ENCODE peak calls at places on chromosome 1, in seven cellular contexts. T, X, J, L, K, B and O are unnamed samples.

GRCh38 chr1:18976096-18976495 is 19.6 kb upstream of the IFFO2 start:
- DNase-seq in T (no peak), X (peak), J (no peak), L (no peak), K (no peak), B (no peak), O (no peak)

GRCh38 chr1:214974002-214974401 is 108.5 kb upstream of the KCNK2 start:
- DNase-seq in T (no peak), X (no peak), J (no peak), L (no peak), K (no peak), B (no peak), O (no peak)

GRCh38 chr1:175713386-175713785 is 30.0 kb downstream of the TNR start:
- DNase-seq in T (no peak), X (no peak), J (no peak), L (no peak), K (no peak), B (no peak), O (no peak)

GRCh38 chr1:111483166-111483565 is 9.4 kb downstream of the C1orf162 start:
- DNase-seq in T (no peak), X (no peak), J (no peak), L (no peak), K (peak), B (no peak), O (peak)

GRCh38 chr1:69671363-69672010 is 103.8 kb downstream of the LRRC7 start:
- DNase-seq in T (no peak), X (no peak), J (peak), L (peak), K (no peak), B (no peak), O (peak)

GRCh38 chr1:174839211-174839610 is 160.5 kb upstream of the CACYBP start:
- DNase-seq in T (no peak), X (no peak), J (no peak), L (no peak), K (no peak), B (no peak), O (no peak)

GRCh38 chr1:15958788-15959187 is 17.1 kb downstream of the ZBTB17 start:
- DNase-seq in T (no peak), X (peak), J (peak), L (no peak), K (no peak), B (no peak), O (peak)

GRCh38 chr1:155706101-155706619 is 17.3 kb downstream of the DAP3 start:
- DNase-seq in T (no peak), X (no peak), J (no peak), L (peak), K (peak), B (no peak), O (peak)

GRCh38 chr1:157880621-157881020 is 39.0 kb upstream of the CD5L start:
- DNase-seq in T (no peak), X (no peak), J (no peak), L (no peak), K (no peak), B (no peak), O (no peak)

GRCh38 chr1:24142546-24143431 is at the start of gene IL22RA1:
- DNase-seq in T (no peak), X (peak), J (no peak), L (peak), K (no peak), B (no peak), O (peak)

GRCh38 chr1:238677567-238677966 is 708.8 kb upstream of the CHRM3 start:
- DNase-seq in T (no peak), X (no peak), J (no peak), L (peak), K (peak), B (no peak), O (peak)

GRCh38 chr1:3026124-3026523 is 4.9 kb downstream of the ACTRT2 start:
- DNase-seq in T (no peak), X (no peak), J (no peak), L (no peak), K (no peak), B (no peak), O (no peak)

GRCh38 chr1:3028531-3029282 is 7.4 kb downstream of the ACTRT2 start:
- DNase-seq in T (no peak), X (peak), J (peak), L (no peak), K (no peak), B (no peak), O (no peak)

GRCh38 chr1:3024588-3024987 is 3.3 kb downstream of the ACTRT2 start:
- DNase-seq in T (no peak), X (no peak), J (no peak), L (no peak), K (no peak), B (no peak), O (no peak)

GRCh38 chr1:3027611-3028371 is 6.5 kb downstream of the ACTRT2 start:
- DNase-seq in T (no peak), X (peak), J (peak), L (no peak), K (no peak), B (no peak), O (no peak)

DNA sequence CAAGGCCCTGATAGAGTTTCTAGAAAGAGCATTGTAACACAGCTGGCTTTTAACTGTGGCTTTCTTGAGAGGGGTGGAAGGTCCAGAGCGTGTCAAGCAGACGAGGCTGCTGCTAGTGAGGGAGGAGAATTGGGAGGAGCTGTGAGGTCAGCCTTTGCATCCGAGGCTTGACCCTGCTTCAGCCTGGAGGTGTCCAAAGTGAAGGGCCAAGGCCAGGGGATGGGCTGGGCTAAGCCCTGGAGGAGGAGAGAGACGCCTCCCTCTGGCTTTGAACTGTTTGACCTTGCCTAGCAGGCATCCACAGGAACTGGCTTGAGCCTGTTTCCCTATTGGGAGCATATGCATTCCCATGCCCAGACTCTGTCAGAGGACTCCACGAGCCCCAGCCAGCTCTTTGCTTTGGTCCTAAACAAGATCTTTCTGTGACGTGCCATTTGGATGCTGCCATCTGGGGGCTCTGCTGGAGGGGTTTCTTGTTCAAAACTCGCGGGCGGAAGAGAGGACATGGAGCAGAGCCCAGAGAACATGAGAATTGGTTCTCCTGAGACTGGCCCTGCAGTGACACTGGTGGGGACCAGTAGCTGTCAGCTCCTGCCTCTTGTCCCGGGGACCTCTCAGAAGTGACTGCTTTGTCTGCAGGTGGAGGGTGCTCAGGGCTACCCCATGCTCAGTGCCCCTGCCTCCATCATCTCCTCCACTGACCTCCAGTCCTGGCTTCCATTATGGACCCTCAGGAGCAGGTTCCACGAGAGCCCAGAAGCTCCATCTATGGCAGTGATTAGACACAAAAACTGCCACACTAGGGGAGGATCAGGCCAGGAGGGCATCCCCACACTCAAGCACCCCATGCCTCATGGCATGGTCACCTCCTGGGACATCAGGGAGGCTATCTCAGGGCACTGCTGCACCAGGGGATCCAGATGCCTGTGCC is 5.6 kb downstream of the ACTRT2 start:
- DNase-seq in T (no peak), X (peak), J (peak), L (no peak), K (no peak), B (no peak), O (no peak)
- H3K4me3 ChIP-seq in T (no peak), X (no peak), J (no peak), L (no peak), K (no peak), B (no peak), O (no peak)

GRCh38 chr1:207993477-207994445 is 82.8 kb upstream of the CD34 start:
- DNase-seq in T (peak), X (no peak), J (no peak), L (no peak), K (peak), B (no peak), O (no peak)
- TF ChIP-seq CTCF in T (peak), X (no peak), J (no peak), L (peak), K (peak), B (peak), O (peak)

GRCh38 chr1:30192969-30193630 is 530.3 kb downstream of the MATN1 start:
- DNase-seq in T (no peak), X (no peak), J (no peak), L (no peak), K (no peak), B (no peak), O (no peak)

GRCh38 chr1:30190481-30191153 is 532.8 kb downstream of the MATN1 start:
- DNase-seq in T (no peak), X (no peak), J (no peak), L (no peak), K (no peak), B (no peak), O (no peak)

GRCh38 chr1:30189818-30190480 is 533.4 kb downstream of the MATN1 start:
- DNase-seq in T (no peak), X (no peak), J (no peak), L (no peak), K (no peak), B (no peak), O (no peak)

GRCh38 chr1:30188999-30189398 is 534.4 kb downstream of the MATN1 start:
- DNase-seq in T (no peak), X (no peak), J (no peak), L (no peak), K (no peak), B (no peak), O (no peak)

DNA sequence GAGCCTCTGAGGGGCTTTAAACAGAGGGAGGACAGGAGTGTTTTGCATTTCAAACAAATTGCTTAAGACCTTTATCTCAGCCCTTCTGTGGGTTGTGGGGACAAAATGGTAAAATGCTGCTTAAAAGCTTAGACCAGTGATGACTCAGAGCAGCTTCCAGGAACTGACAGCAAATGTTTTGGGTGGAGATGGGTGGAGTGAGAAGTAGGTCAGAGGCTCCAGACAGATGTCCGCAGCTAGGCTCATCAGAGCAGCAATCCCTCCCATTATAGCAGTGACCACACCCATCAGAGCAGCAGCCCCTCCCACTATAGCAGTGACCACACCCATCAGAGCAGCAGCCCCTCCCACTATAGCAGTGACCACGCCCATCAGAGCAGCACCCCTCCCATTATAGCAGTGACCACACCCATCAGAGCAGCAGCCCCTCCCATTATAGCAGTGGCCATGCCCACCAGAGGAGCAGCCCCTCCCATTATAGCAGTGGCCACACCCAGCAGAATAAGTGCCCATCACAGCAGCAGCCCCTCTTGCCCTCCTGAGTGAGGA is 532.2 kb downstream of the MATN1 start:
- DNase-seq in T (no peak), X (no peak), J (no peak), L (no peak), K (peak), B (no peak), O (peak)
- H3K4me3 ChIP-seq in T (no peak), X (no peak), J (no peak), L (no peak), K (no peak), B (no peak), O (no peak)

DNA sequence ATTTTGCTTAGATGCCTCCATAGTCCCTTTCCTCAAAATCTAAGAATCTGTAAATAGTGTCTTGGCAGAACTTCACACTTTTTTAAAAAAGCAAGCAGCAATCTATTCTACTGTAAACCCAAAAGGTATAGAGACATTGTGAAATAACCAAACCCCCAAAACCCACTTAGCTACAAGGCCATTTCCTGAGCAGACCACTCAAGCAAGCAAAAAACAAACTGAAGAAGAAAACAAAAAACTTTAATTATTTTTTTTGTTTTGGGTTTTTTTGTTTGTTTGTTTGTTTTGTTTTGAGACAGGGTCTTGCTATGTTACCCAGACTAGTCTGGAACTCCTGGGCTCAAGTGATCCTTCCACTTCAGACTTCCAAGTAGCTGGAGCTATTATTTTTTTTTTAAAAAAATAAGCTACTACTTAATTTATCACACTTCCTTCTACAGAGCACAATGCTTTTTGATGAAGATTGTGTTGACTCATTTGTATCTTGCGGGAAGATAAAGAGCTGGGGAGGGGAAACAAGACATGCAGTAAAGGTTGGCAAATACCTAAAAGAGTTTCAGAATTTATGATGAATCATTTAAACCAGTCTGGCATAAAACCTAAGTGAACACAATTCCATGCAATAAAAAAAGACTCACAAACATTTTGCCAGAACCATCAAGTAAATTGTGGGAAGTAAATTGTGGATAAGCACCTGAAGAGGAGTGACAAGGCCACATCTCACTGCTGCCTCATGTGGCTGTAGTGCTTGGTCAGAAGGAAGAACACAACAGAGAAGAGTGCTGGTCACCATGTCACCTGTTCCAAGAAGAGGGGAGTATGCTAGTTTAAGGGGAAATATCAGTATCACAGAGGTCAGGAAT is 2.7 kb upstream of the PTPN22 start:
- DNase-seq in T (no peak), X (no peak), J (no peak), L (no peak), K (peak), B (no peak), O (peak)
- TF ChIP-seq CTCF in T (peak), X (no peak), J (no peak), L (peak), K (peak), B (peak), O (peak)

GRCh38 chr1:26125382-26125781 is 13.8 kb downstream of the PDIK1L start:
- DNase-seq in T (no peak), X (no peak), J (no peak), L (no peak), K (no peak), B (no peak), O (no peak)

GRCh38 chr1:26125946-26126320 is 14.3 kb downstream of the PDIK1L start:
- DNase-seq in T (no peak), X (no peak), J (no peak), L (no peak), K (no peak), B (no peak), O (no peak)

GRCh38 chr1:26122988-26123973 is 11.7 kb downstream of the PDIK1L start:
- DNase-seq in T (no peak), X (no peak), J (no peak), L (peak), K (peak), B (no peak), O (peak)

GRCh38 chr1:26126321-26127084 is 14.9 kb downstream of the PDIK1L start:
- DNase-seq in T (no peak), X (no peak), J (no peak), L (no peak), K (peak), B (no peak), O (no peak)

DNA sequence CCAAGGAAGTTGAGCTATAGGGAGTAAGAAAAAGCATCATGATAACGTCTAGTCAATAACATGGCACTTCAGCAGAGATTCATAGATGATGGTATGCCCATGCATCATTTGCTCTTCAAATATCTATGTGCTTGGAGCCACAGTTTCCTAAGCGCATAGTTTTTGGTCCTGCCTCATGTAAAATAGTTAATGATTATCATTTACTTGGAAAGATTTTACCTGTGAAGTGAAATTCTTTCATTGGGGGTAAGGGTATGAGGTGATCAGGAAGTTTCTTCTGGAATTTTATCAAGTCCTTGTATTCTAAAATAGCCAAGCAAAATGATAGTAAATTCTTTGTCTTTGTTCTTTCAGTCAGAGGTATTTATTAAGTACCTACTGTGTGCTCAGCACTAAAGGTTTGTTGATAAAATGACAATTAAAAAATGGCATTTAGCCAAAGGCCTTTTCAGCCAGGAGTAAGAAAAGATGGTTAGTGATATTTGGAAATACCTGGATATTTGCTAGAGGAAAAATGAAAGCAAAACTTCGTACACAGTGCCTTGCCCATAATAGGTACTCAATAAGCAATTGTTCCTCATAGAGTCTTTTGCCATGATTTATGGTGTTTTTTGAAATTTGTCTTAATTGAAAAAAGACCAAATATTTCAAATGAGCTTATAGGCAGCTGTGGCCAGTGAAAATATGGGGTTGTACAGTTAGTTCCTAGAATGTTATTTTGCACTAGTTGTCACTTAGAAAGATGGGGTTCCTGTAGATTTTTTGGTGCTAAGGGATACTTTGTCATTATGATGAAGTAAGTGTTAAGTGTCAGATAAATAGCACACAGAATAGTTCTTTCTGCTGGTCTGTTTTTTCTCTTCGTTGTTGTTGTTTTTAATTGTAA is 13.1 kb downstream of the PDIK1L start:
- DNase-seq in T (no peak), X (no peak), J (no peak), L (no peak), K (no peak), B (no peak), O (no peak)
- H3K4me3 ChIP-seq in T (no peak), X (no peak), J (no peak), L (no peak), K (no peak), B (no peak), O (no peak)

GRCh38 chr1:181153634-181153961 is 65.1 kb downstream of the IER5 start:
- DNase-seq in T (no peak), X (no peak), J (no peak), L (no peak), K (no peak), B (no peak), O (no peak)

GRCh38 chr1:181155339-181155738 is 66.8 kb downstream of the IER5 start:
- DNase-seq in T (no peak), X (no peak), J (no peak), L (no peak), K (no peak), B (no peak), O (no peak)

GRCh38 chr1:181150842-181151241 is 62.3 kb downstream of the IER5 start:
- DNase-seq in T (no peak), X (no peak), J (no peak), L (no peak), K (no peak), B (no peak), O (no peak)

GRCh38 chr1:181151378-181152326 is 63.2 kb downstream of the IER5 start:
- DNase-seq in T (no peak), X (no peak), J (no peak), L (no peak), K (peak), B (no peak), O (peak)

GRCh38 chr1:181152892-181153633 is 64.6 kb downstream of the IER5 start:
- DNase-seq in T (peak), X (peak), J (peak), L (peak), K (peak), B (peak), O (peak)
- TF ChIP-seq CTCF in T (peak), X (peak), J (peak), L (peak), K (peak), B (peak), O (peak)

DNA sequence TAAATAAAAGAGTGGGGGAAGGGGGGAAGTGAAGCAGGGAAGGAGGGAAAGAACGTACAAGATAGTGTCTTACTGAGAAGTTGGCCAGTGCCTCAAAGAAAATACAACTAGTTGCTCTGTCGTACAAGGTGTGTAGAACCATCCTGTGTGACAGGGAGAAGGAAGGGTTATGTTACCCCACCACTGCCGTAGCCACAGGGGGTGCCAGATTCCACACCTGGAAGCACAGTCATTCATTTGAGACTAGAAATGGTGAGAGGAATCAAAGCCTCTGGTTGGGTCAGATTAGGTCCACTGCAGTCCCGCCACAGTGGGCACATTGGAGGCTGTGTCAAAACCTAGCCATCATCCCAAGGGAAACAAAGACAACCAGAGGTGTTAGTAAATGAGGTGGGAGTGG is 2.7 kb upstream of the ERI3 start:
- DNase-seq in T (no peak), X (no peak), J (no peak), L (no peak), K (no peak), B (no peak), O (no peak)
- H3K4me3 ChIP-seq in T (no peak), X (no peak), J (no peak), L (no peak), K (no peak), B (no peak), O (no peak)

GRCh38 chr1:248840946-248841345 is 2.9 kb downstream of the ZNF672 start:
- DNase-seq in T (no peak), X (no peak), J (no peak), L (peak), K (peak), B (no peak), O (peak)

GRCh38 chr1:248837045-248837793 is 805 bp upstream of the ZNF672 start:
- DNase-seq in T (no peak), X (peak), J (no peak), L (no peak), K (no peak), B (no peak), O (no peak)

GRCh38 chr1:248838357-248839167 is 538 bp downstream of the ZNF672 start:
- DNase-seq in T (peak), X (peak), J (peak), L (peak), K (peak), B (no peak), O (peak)

GRCh38 chr1:248839168-248839555 is 1.1 kb downstream of the ZNF672 start:
- DNase-seq in T (no peak), X (no peak), J (peak), L (no peak), K (no peak), B (no peak), O (no peak)

GRCh38 chr1:248837794-248838356 is at the start of gene ZNF672:
- DNase-seq in T (peak), X (peak), J (peak), L (peak), K (peak), B (peak), O (peak)
- TF ChIP-seq CTCF in T (no peak), X (no peak), J (no peak), L (no peak), K (no peak), B (no peak), O (no peak)

GRCh38 chr1:112985123-112985522 is 29.1 kb upstream of the SLC16A1 start:
- DNase-seq in T (no peak), X (no peak), J (no peak), L (no peak), K (no peak), B (no peak), O (no peak)
- H3K4me3 ChIP-seq in T (no peak), X (no peak), J (no peak), L (no peak), K (no peak), B (no peak), O (no peak)